ENCODE peak calls at places on chromosomes 3 and 15, in nine cellular contexts. I, N, H, C, A, K, Y, G and M are unnamed samples.

GRCh38 chr3:153574445-153574844 is 412.4 kb downstream of the RAP2B start:
- DNase-seq in H (no peak), A (no peak), N (no peak), G (no peak), C (no peak), K (no peak), I (peak), Y (no peak), M (no peak)

GRCh38 chr3:120449701-120450216 is 1.0 kb downstream of the FSTL1 start:
- DNase-seq in N (peak), K (peak), G (no peak), C (no peak), I (peak), Y (no peak), H (no peak), A (no peak), M (no peak)

GRCh38 chr15:68154923-68155559 is 50.1 kb downstream of the CALML4 start:
- DNase-seq in H (no peak), G (no peak), I (peak), A (peak), K (peak), C (peak), Y (peak), N (peak), M (no peak)

GRCh38 chr15:23477920-23478319 is 30.9 kb upstream of the GOLGA6L2 start:
- DNase-seq in K (no peak), G (no peak), H (no peak), C (no peak), I (no peak), A (no peak), Y (no peak), N (no peak), M (no peak)

GRCh38 chr3:103126111-103126510 is 691.3 kb downstream of the ZPLD1 start:
- DNase-seq in G (no peak), I (no peak), C (no peak), K (no peak), N (peak), Y (no peak), H (no peak), A (no peak), M (no peak)

GRCh38 chr3:141335531-141336042 is 32.7 kb upstream of the ZBTB38 start:
- DNase-seq in A (no peak), H (no peak), N (peak), K (no peak), I (no peak), C (no peak), Y (no peak), G (no peak), M (no peak)

GRCh38 chr3:146313411-146314111 is 62.7 kb upstream of the PLSCR4 start:
- DNase-seq in N (peak), K (no peak), Y (no peak), G (no peak), I (peak), H (no peak), A (no peak), C (no peak), M (no peak)

GRCh38 chr3:48186993-48187578 is 1.1 kb downstream of the CDC25A start:
- DNase-seq in C (no peak), A (no peak), K (peak), Y (no peak), N (peak), H (no peak), I (peak), G (no peak), M (no peak)

GRCh38 chr3:168094580-168094876 is 1.2 kb downstream of the GOLIM4 start:
- DNase-seq in H (no peak), I (peak), K (peak), C (peak), N (no peak), A (no peak), Y (no peak), G (no peak), M (no peak)

GRCh38 chr3:42547401-42547945 is 34.3 kb downstream of the SEC22C start:
- DNase-seq in G (peak), C (peak), A (peak), I (peak), H (peak), N (peak), Y (peak), K (peak), M (peak)

GRCh38 chr3:143383433-143383832 is 263.9 kb downstream of the CHST2 start:
- DNase-seq in I (no peak), H (no peak), C (no peak), K (no peak), Y (no peak), N (no peak), G (no peak), A (no peak), M (no peak)

GRCh38 chr15:69755571-69756310 is 303.1 kb downstream of the RPLP1 start:
- DNase-seq in I (no peak), Y (no peak), C (no peak), H (no peak), A (no peak), G (peak), N (peak), K (no peak), M (peak)

GRCh38 chr3:6204891-6205290 is 656.0 kb upstream of the GRM7 start:
- DNase-seq in A (no peak), G (no peak), Y (no peak), C (no peak), K (no peak), I (no peak), H (no peak), N (no peak), M (no peak)

GRCh38 chr3:10010546-10011465 is 15.4 kb upstream of the FANCD2 start:
- DNase-seq in K (peak), A (peak), I (peak), G (peak), N (peak), Y (peak), H (peak), C (peak), M (peak)

GRCh38 chr3:15654891-15655290 is 53.3 kb downstream of the BTD start:
- DNase-seq in G (no peak), K (no peak), Y (no peak), N (no peak), C (no peak), H (no peak), I (no peak), A (no peak), M (no peak)